ENCODE peak calls at places on chromosome 5, in ten cellular contexts. U is left ventricle myocardium inferior; R is thoracic aorta; D is endodermal cell; L is MM.1S; S is transverse colon; Z is CD8-positive, alpha-beta memory T cell; M is neuronal stem cell; I is right atrium auricular region; C is aorta. V is an unnamed sample.

GRCh38 chr5:174084691-174085154 is 39.2 kb downstream of the NSG2 start:
- DNase-seq in U (no peak), R (no peak), D (no peak), L (no peak), S (no peak), Z (no peak), M (no peak), I (no peak), C (no peak), V (no peak)

GRCh38 chr5:175325681-175326080 is 118.3 kb downstream of the DRD1 start:
- DNase-seq in U (no peak), R (no peak), D (no peak), L (no peak), S (no peak), Z (no peak), M (no peak), I (no peak), C (no peak), V (no peak)

GRCh38 chr5:160938532-160938931 is 86.5 kb upstream of the ATP10B start:
- DNase-seq in U (no peak), R (no peak), D (no peak), L (no peak), S (peak), Z (no peak), M (no peak), I (no peak), C (no peak), V (peak)

GRCh38 chr5:141872496-141873356 is 5.5 kb downstream of the PCDH1 start:
- DNase-seq in U (peak), R (no peak), D (peak), L (no peak), S (no peak), Z (no peak), M (no peak), I (no peak), C (no peak), V (no peak)

GRCh38 chr5:57693488-57694305 is 211.1 kb upstream of the ACTBL2 start:
- DNase-seq in U (no peak), R (no peak), D (no peak), L (no peak), S (no peak), Z (no peak), M (no peak), I (no peak), C (no peak), V (no peak)

GRCh38 chr5:73668422-73669116 is 42.6 kb downstream of the ARHGEF28 start:
- DNase-seq in U (no peak), R (no peak), D (no peak), L (peak), S (no peak), Z (no peak), M (no peak), I (no peak), C (no peak), V (no peak)

GRCh38 chr5:82111191-82111590 is 139.4 kb downstream of the ATG10 start:
- DNase-seq in U (no peak), R (no peak), D (no peak), L (peak), S (no peak), Z (no peak), M (no peak), I (no peak), C (no peak), V (no peak)

GRCh38 chr5:110625376-110625999 is 101.0 kb downstream of the TMEM232 start:
- DNase-seq in U (no peak), R (no peak), D (no peak), L (peak), S (no peak), Z (peak), M (no peak), I (no peak), C (no peak), V (no peak)

GRCh38 chr5:28313543-28314334 is 1275.4 kb upstream of the CDH9 start:
- DNase-seq in U (no peak), R (no peak), D (no peak), L (no peak), S (no peak), Z (no peak), M (no peak), I (no peak), C (no peak), V (no peak)

GRCh38 chr5:20972419-20972925 is 984.5 kb upstream of the CDH18 start:
- DNase-seq in U (peak), R (no peak), D (peak), L (peak), S (no peak), Z (no peak), M (no peak), I (no peak), C (no peak), V (peak)

GRCh38 chr5:66207800-66208561 is 63.9 kb downstream of the SREK1 start:
- DNase-seq in U (no peak), R (no peak), D (no peak), L (no peak), S (no peak), Z (no peak), M (no peak), I (no peak), C (no peak), V (no peak)

GRCh38 chr5:130520211-130520610 is 615.9 kb downstream of the CHSY3 start:
- DNase-seq in U (no peak), R (no peak), D (no peak), L (no peak), S (no peak), Z (no peak), M (peak), I (no peak), C (no peak), V (no peak)

GRCh38 chr5:75681125-75681830 is 36.0 kb downstream of the POC5 start:
- DNase-seq in U (no peak), R (no peak), D (no peak), L (peak), S (no peak), Z (peak), M (no peak), I (no peak), C (no peak), V (no peak)

GRCh38 chr5:152505442-152506042 is 100.5 kb upstream of the NMUR2 start:
- DNase-seq in U (peak), R (no peak), D (peak), L (peak), S (peak), Z (peak), M (peak), I (no peak), C (peak), V (no peak)

GRCh38 chr5:92838253-92838652 is 742.8 kb downstream of the NR2F1-AS1 start:
- DNase-seq in U (no peak), R (no peak), D (peak), L (peak), S (no peak), Z (no peak), M (no peak), I (no peak), C (no peak), V (no peak)

GRCh38 chr5:10513501-10514442 is 50.1 kb upstream of the ANKRD33B start:
- DNase-seq in U (no peak), R (no peak), D (peak), L (no peak), S (no peak), Z (no peak), M (no peak), I (no peak), C (peak), V (no peak)

GRCh38 chr5:914174-914573 is 21.5 kb downstream of the TRIP13 start:
- DNase-seq in U (no peak), R (no peak), D (peak), L (no peak), S (no peak), Z (no peak), M (no peak), I (no peak), C (no peak), V (no peak)

GRCh38 chr5:149618581-149619248 is 37.4 kb downstream of the ARHGEF37 start:
- DNase-seq in U (no peak), R (no peak), D (peak), L (peak), S (peak), Z (no peak), M (peak), I (no peak), C (no peak), V (peak)

GRCh38 chr5:157575096-157575872 is at the start of gene ADAM19:
- DNase-seq in U (peak), R (no peak), D (no peak), L (no peak), S (peak), Z (no peak), M (peak), I (no peak), C (peak), V (peak)

GRCh38 chr5:108579236-108579635 is 168.5 kb upstream of the FER start:
- DNase-seq in U (no peak), R (no peak), D (no peak), L (no peak), S (no peak), Z (no peak), M (no peak), I (no peak), C (no peak), V (no peak)

GRCh38 chr5:67163231-67163756 is 33.3 kb downstream of the CD180 start:
- DNase-seq in U (no peak), R (no peak), D (peak), L (no peak), S (no peak), Z (no peak), M (no peak), I (no peak), C (no peak), V (no peak)

GRCh38 chr5:123545506-123545905 is 33.5 kb downstream of the CSNK1G3 start:
- DNase-seq in U (no peak), R (no peak), D (no peak), L (peak), S (peak), Z (peak), M (no peak), I (no peak), C (no peak), V (no peak)

GRCh38 chr5:174082286-174082685 is 36.8 kb downstream of the NSG2 start:
- DNase-seq in U (no peak), R (no peak), D (no peak), L (no peak), S (no peak), Z (no peak), M (no peak), I (no peak), C (no peak), V (no peak)

GRCh38 chr5:141557681-141558136 is 61.1 kb downstream of the DIAPH1 start:
- DNase-seq in U (peak), R (peak), D (peak), L (peak), S (peak), Z (peak), M (peak), I (peak), C (peak), V (peak)

GRCh38 chr5:151740336-151740942 is 18.0 kb downstream of the ATOX1 start:
- DNase-seq in U (peak), R (no peak), D (peak), L (peak), S (peak), Z (peak), M (peak), I (peak), C (peak), V (peak)

GRCh38 chr5:87394407-87394806 is 18.3 kb downstream of the CCNH start:
- DNase-seq in U (no peak), R (no peak), D (no peak), L (no peak), S (no peak), Z (no peak), M (no peak), I (no peak), C (no peak), V (no peak)

DNA sequence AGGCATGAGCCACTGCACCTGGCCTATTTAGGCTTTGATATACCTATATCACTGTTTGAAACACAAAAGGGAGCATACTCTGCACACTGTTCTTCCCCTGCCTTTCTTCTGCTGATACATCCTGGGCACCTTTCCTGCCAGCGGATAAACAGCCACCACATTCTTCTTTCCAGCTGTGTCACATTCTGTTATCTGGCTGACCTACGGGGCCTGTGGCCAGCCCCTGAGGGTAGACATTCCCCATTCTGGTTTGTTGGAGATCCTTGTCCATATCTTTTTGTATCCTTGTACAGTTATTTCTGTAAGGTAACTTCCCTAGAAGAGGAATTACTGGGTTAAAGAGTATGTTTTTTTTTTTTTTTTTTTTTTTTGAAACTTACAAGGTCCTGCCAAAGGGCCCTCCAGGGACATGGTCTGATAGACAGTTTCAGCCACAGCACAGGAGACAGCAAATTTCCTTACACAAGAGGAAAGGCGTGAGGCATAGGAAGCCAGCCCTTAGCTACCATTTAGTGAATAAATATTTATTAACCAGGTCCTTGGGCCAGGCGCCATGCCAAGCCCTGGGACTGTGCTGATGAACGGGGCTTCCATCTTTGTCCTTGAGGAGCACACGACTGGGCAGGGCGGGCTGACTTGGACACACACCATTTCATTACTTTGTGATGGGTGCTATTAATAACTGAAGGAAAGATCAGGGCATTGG is 57.8 kb downstream of the ERGIC1 start:
- DNase-seq in U (peak), R (peak), D (no peak), L (no peak), S (no peak), Z (no peak), M (no peak), I (peak), C (peak), V (peak)
- H3K27ac ChIP-seq in U (peak), R (peak), D (no peak), L (no peak), S (peak), Z (no peak), M (no peak), I (peak), C (peak), V (peak)

GRCh38 chr5:95417971-95418370 is 26.8 kb downstream of the FAM81B start:
- DNase-seq in U (no peak), R (no peak), D (no peak), L (no peak), S (no peak), Z (no peak), M (no peak), I (no peak), C (no peak), V (no peak)

GRCh38 chr5:95411476-95411875 is 20.3 kb downstream of the FAM81B start:
- DNase-seq in U (no peak), R (no peak), D (no peak), L (no peak), S (no peak), Z (no peak), M (no peak), I (no peak), C (no peak), V (no peak)

GRCh38 chr5:95410269-95410668 is 19.1 kb downstream of the FAM81B start:
- DNase-seq in U (no peak), R (no peak), D (no peak), L (no peak), S (no peak), Z (no peak), M (no peak), I (no peak), C (no peak), V (no peak)

DNA sequence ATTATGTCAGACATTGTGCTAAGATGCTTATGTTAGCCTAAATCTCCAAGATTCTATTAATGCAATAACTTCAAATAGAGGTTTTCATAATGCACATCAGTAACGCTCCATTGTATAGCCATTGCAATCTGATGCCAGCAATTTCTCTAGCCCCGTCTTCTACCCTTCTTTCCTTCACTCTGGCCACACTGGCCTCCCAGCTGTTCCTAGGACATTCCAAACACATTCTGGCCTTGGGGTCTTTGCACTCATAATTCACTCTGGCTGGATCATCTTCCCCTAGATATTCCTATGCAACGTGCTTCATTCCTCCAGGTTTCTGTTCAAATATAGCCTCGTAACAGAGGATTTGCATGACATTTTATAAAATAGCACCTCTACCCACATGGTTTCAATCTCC is 23.3 kb downstream of the FAM81B start:
- DNase-seq in U (no peak), R (no peak), D (no peak), L (no peak), S (no peak), Z (no peak), M (no peak), I (no peak), C (no peak), V (no peak)
- H3K27ac ChIP-seq in U (no peak), R (no peak), D (no peak), L (no peak), S (no peak), Z (no peak), M (no peak), I (no peak), C (no peak), V (no peak)

DNA sequence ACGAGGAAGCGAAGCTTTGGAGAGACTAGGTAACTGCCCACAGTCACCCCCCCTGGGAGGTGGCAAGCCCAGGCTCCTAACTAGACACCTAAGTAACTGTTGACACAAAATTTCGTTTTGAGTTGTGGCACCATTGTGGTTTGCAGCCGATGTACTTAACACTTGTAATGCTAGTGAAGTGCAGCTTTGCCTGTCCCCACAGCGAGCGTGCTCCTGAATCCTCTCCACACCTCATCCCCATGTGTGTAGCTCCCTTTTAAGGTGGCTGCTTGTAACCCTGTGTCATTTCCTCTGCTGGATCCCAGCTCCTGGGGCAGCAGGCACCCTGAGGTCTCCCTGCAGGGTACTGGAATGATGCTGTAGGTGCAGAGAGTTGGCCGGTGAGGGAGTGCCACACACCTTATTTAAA is 114.9 kb downstream of the TRIO start:
- DNase-seq in U (no peak), R (no peak), D (no peak), L (no peak), S (no peak), Z (no peak), M (no peak), I (no peak), C (no peak), V (no peak)
- H3K27ac ChIP-seq in U (peak), R (no peak), D (no peak), L (no peak), S (no peak), Z (no peak), M (no peak), I (no peak), C (no peak), V (no peak)

DNA sequence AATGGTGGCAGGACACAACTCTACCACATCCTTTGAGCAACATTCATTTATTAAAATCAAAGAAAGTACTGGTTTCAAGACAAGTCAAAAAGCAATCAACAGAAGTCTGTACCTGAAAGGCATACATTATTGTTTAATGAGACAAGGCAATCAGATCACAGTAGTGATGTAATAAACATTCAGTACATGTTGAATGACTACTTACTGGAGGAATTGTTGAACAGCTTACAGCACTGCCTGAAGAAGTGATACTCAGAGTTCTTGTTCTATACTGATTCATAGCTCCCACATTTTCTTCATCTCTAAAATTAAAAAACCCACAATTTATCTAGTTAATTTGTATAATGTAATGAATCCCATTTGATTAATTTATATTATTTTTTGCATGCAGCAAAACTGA is 18.2 kb downstream of the RIOK2 start:
- DNase-seq in U (no peak), R (no peak), D (no peak), L (no peak), S (no peak), Z (no peak), M (no peak), I (no peak), C (no peak), V (no peak)
- H3K27ac ChIP-seq in U (no peak), R (no peak), D (no peak), L (no peak), S (peak), Z (no peak), M (no peak), I (no peak), C (no peak), V (no peak)

DNA sequence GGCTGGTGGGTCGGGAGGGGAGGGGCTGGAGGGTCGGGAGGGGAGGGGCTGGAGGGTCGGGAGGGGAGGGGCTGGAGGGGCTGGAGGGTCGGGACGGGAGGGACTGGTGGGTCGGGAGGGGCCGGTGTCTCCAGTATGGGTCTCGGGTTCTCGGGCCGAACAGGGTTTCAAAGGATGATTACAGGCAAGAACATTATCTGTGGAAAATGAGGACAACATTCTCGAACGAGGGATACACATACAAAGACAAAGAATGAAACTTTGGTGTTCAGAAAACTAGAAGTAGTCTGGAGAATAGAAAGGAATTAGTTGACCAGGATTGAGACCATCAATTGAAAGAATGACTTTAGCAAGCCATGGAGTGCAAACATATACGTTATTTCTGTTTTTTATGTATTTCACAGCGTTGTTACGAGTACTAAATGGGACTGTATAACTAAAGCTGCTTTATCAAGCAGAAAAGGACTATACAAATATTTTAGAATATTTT is 360 bp upstream of the ZCCHC10 start:
- DNase-seq in U (no peak), R (no peak), D (no peak), L (no peak), S (no peak), Z (no peak), M (no peak), I (no peak), C (no peak), V (no peak)
- H3K27ac ChIP-seq in U (peak), R (peak), D (no peak), L (no peak), S (peak), Z (no peak), M (no peak), I (peak), C (peak), V (peak)

DNA sequence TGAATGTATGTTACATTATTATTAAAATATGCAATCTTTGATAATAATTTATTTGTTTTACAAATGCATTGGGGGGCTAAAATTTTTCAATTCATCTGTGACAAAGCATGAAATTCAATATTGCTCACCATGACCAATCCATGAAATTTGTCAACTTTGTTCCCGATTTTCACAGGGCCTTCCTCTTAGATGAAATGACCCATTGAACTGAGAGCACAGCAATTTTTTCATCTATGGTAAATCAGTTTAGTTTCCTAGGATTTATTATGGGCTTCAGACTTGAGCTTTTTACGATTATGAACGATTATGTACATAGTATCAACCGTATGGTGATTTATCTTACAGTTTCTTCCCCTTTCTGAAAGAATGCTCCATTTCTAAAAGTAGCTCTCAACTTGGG is 157.3 kb downstream of the KIAA0825 start:
- DNase-seq in U (no peak), R (no peak), D (no peak), L (no peak), S (no peak), Z (no peak), M (no peak), I (no peak), C (no peak), V (no peak)
- H3K27ac ChIP-seq in U (no peak), R (no peak), D (no peak), L (no peak), S (no peak), Z (no peak), M (no peak), I (no peak), C (no peak), V (no peak)

GRCh38 chr5:78593465-78593864 is 55.1 kb downstream of the LHFPL2 start:
- DNase-seq in U (no peak), R (no peak), D (no peak), L (no peak), S (no peak), Z (no peak), M (no peak), I (no peak), C (no peak), V (no peak)
- H3K27ac ChIP-seq in U (no peak), R (no peak), D (no peak), L (no peak), S (peak), Z (no peak), M (no peak), I (peak), C (no peak), V (no peak)

V was measured in heart left ventricle.